ENCODE peak calls at places on chromosome 7, in five cellular contexts. X is RWPE2, T is AG10803, B is BJ, S is WTC11. K is an unnamed sample.

GRCh38 chr7:55569797-55570196 is 2.5 kb downstream of the VOPP1 start:
- DNase-seq in X (no peak), T (no peak), B (no peak), S (no peak), K (no peak)

GRCh38 chr7:48611993-48612392 is 312.4 kb upstream of the CDC14C start:
- DNase-seq in X (no peak), T (no peak), B (no peak), S (no peak), K (no peak)

GRCh38 chr7:11319491-11320274 is 346.0 kb downstream of the PHF14 start:
- DNase-seq in X (no peak), T (no peak), B (no peak), S (no peak), K (no peak)

GRCh38 chr7:158098125-158099030 is 489.2 kb downstream of the PTPRN2 start:
- DNase-seq in X (peak), T (no peak), B (no peak), S (no peak), K (no peak)

GRCh38 chr7:22841954-22842353 is 19.3 kb upstream of the TOMM7 start:
- DNase-seq in X (no peak), T (peak), B (no peak), S (peak), K (peak)

GRCh38 chr7:154990964-154991514 is 11.9 kb downstream of the PAXIP1 start:
- DNase-seq in X (no peak), T (no peak), B (no peak), S (no peak), K (no peak)

GRCh38 chr7:121019018-121019417 is 30.5 kb downstream of the CPED1 start:
- DNase-seq in X (no peak), T (peak), B (no peak), S (no peak), K (no peak)

GRCh38 chr7:157651366-157652160 is 314.8 kb downstream of the DNAJB6 start:
- DNase-seq in X (no peak), T (no peak), B (no peak), S (no peak), K (no peak)

GRCh38 chr7:128115821-128116723 is 84.8 kb upstream of the LRRC4 start:
- DNase-seq in X (no peak), T (no peak), B (no peak), S (peak), K (peak)

GRCh38 chr7:50315739-50316671 is 11.5 kb downstream of the IKZF1 start:
- DNase-seq in X (no peak), T (no peak), B (no peak), S (no peak), K (no peak)

GRCh38 chr7:17690030-17690429 is 250.3 kb downstream of the SNX13 start:
- DNase-seq in X (no peak), T (peak), B (peak), S (no peak), K (no peak)

GRCh38 chr7:21500117-21500516 is 42.7 kb upstream of the DNAH11 start:
- DNase-seq in X (no peak), T (no peak), B (no peak), S (no peak), K (no peak)

GRCh38 chr7:73865738-73866445 is 4.9 kb downstream of the TMEM270 start:
- DNase-seq in X (no peak), T (peak), B (no peak), S (peak), K (peak)

GRCh38 chr7:142799483-142799882 is 28.7 kb downstream of the PRSS2 start:
- DNase-seq in X (no peak), T (no peak), B (no peak), S (no peak), K (no peak)

GRCh38 chr7:47337531-47337930 is 244.4 kb downstream of the TNS3 start:
- DNase-seq in X (no peak), T (no peak), B (no peak), S (peak), K (no peak)

GRCh38 chr7:50409856-50410468 is 40.2 kb downstream of the FIGNL1 start:
- DNase-seq in X (no peak), T (no peak), B (no peak), S (no peak), K (no peak)

GRCh38 chr7:38628630-38629385 is 2.4 kb downstream of the AMPH start:
- DNase-seq in X (no peak), T (peak), B (peak), S (no peak), K (no peak)

GRCh38 chr7:66542049-66542448 is 86.6 kb upstream of the KCTD7 start:
- DNase-seq in X (no peak), T (no peak), B (no peak), S (no peak), K (no peak)

GRCh38 chr7:24959735-24960485 is 20.1 kb downstream of the OSBPL3 start:
- DNase-seq in X (no peak), T (no peak), B (no peak), S (no peak), K (no peak)

GRCh38 chr7:24956021-24956420 is 24.0 kb downstream of the OSBPL3 start:
- DNase-seq in X (no peak), T (peak), B (no peak), S (no peak), K (no peak)

GRCh38 chr7:24955313-24955712 is 24.7 kb downstream of the OSBPL3 start:
- DNase-seq in X (no peak), T (no peak), B (no peak), S (no peak), K (no peak)

GRCh38 chr7:24962418-24962962 is 17.5 kb downstream of the OSBPL3 start:
- DNase-seq in X (no peak), T (no peak), B (no peak), S (no peak), K (no peak)

GRCh38 chr7:24958399-24958798 is 21.6 kb downstream of the OSBPL3 start:
- DNase-seq in X (no peak), T (no peak), B (no peak), S (no peak), K (no peak)
- TF ChIP-seq CTCF in X (no peak), T (no peak), B (no peak), S (no peak), K (no peak)

DNA sequence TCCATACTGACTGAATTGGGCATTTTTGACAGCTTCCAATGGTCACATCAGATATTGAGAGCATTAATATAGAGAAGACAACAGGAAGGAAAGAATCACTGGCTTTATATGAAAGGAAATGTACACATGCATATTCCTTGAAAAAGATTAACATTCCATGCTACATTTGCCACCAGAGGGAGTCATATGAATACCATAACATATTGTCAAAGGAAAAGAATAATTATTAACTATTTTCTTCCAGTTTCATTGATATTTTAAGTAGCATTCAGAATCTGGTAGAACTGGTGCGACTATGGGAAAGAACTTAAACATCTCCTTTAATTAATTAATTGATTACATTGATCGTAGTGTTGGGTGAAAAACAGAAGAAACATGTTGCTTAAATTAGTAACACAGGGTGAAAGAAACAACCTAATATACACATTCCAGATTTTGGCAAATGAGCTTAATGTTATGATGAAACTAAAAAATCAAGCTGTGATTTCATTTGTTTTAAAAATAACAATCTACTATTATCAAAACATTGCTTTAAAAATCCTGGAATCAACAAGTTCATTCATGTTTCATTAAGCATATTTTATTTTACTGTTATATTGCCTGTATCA is 71.5 kb downstream of the GPR85 start:
- DNase-seq in X (no peak), T (peak), B (no peak), S (no peak), K (no peak)
- TF ChIP-seq CTCF in X (peak), T (peak), B (peak), S (no peak), K (peak)

GRCh38 chr7:29977926-29978652 is 11.5 kb downstream of the SCRN1 start:
- DNase-seq in X (no peak), T (no peak), B (no peak), S (peak), K (peak)
- TF ChIP-seq CTCF in X (no peak), T (no peak), B (no peak), S (peak), K (peak)

GRCh38 chr7:6419310-6419773 is 28.4 kb downstream of the DAGLB start:
- DNase-seq in X (no peak), T (no peak), B (no peak), S (no peak), K (no peak)
- TF ChIP-seq CTCF in X (no peak), T (no peak), B (no peak), S (no peak), K (no peak)

GRCh38 chr7:70812511-70812910 is 319.4 kb upstream of the GALNT17 start:
- DNase-seq in X (no peak), T (no peak), B (no peak), S (no peak), K (no peak)
- TF ChIP-seq CTCF in X (peak), T (peak), B (no peak), S (no peak), K (no peak)

DNA sequence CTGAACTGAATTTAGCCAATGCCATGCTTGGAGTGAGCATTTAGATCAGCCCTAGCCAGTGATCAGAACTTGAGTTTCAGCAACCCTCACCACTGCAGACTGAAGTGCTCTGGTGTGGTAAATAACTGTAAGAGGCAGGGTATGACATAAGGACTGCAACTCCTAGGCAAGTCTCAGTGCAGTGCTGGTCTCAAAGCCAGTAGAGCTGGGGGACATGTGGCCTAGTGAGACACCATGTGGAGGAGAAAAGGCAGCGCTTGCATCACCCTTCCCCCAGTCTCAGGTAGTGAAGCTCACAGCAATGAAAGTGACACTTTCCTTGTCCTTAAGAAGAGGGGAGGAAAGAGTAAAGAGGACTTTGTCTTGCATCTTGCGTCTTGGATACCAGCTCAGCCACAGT is 386.8 kb upstream of the POT1 start:
- DNase-seq in X (no peak), T (no peak), B (no peak), S (peak), K (peak)
- TF ChIP-seq CTCF in X (peak), T (no peak), B (no peak), S (peak), K (no peak)

GRCh38 chr7:106424476-106425016 is 139.8 kb upstream of the NAMPT start:
- DNase-seq in X (no peak), T (no peak), B (no peak), S (no peak), K (no peak)

GRCh38 chr7:106423111-106423510 is 138.3 kb upstream of the NAMPT start:
- DNase-seq in X (no peak), T (no peak), B (no peak), S (no peak), K (no peak)

GRCh38 chr7:106426803-106427202 is 142.0 kb upstream of the NAMPT start:
- DNase-seq in X (no peak), T (no peak), B (no peak), S (no peak), K (no peak)

GRCh38 chr7:106423836-106424475 is 139.2 kb upstream of the NAMPT start:
- DNase-seq in X (no peak), T (no peak), B (no peak), S (no peak), K (no peak)

GRCh38 chr7:106425017-106425719 is 140.4 kb upstream of the NAMPT start:
- DNase-seq in X (peak), T (peak), B (peak), S (no peak), K (no peak)
- TF ChIP-seq CTCF in X (no peak), T (no peak), B (no peak), S (no peak), K (no peak)